ENCODE peak calls at places on chromosome 9, in five cellular contexts. One of them, this sample, is unnamed. For H3K27me3, the result is how much of the 10 kb centered on the place peaks cover.

GRCh38 chr9:87836951-87837715 is 45.5 kb upstream of the SPATA31E1 start:
- DNase-seq in bronchial epithelial cell: no peak
- DNase-seq in suprapubic skin: no peak
- DNase-seq in IMR-90: peak
- DNase-seq in MM.1S: no peak
- DNase-seq in this sample: no peak

GRCh38 chr9:37466037-37466709 is 923 bp upstream of the ZBTB5 start:
- DNase-seq in IMR-90: no peak
- DNase-seq in suprapubic skin: peak
- DNase-seq in bronchial epithelial cell: no peak
- DNase-seq in MM.1S: peak
- DNase-seq in this sample: peak

GRCh38 chr9:121618504-121618903 is 32.9 kb upstream of the DAB2IP start:
- DNase-seq in IMR-90: no peak
- DNase-seq in bronchial epithelial cell: no peak
- DNase-seq in MM.1S: no peak
- DNase-seq in suprapubic skin: no peak
- DNase-seq in this sample: no peak

GRCh38 chr9:35114921-35115341 is 731 bp downstream of the ATOSB start:
- DNase-seq in MM.1S: peak
- DNase-seq in IMR-90: no peak
- DNase-seq in suprapubic skin: peak
- DNase-seq in bronchial epithelial cell: peak
- DNase-seq in this sample: peak

GRCh38 chr9:133949486-133950061 is 42.5 kb downstream of the VAV2 start:
- DNase-seq in MM.1S: no peak
- DNase-seq in bronchial epithelial cell: no peak
- DNase-seq in IMR-90: no peak
- DNase-seq in suprapubic skin: no peak
- DNase-seq in this sample: no peak

GRCh38 chr9:5850735-5851122 is 17.8 kb upstream of the ERMP1 start:
- DNase-seq in MM.1S: no peak
- DNase-seq in suprapubic skin: no peak
- DNase-seq in IMR-90: no peak
- DNase-seq in bronchial epithelial cell: peak
- DNase-seq in this sample: no peak

GRCh38 chr9:128628471-128629048 is 28.1 kb downstream of the DYNC2I2 start:
- DNase-seq in IMR-90: no peak
- DNase-seq in bronchial epithelial cell: no peak
- DNase-seq in MM.1S: no peak
- DNase-seq in suprapubic skin: no peak
- DNase-seq in this sample: peak

GRCh38 chr9:6598249-6598725 is 47.2 kb downstream of the GLDC start:
- DNase-seq in MM.1S: peak
- DNase-seq in suprapubic skin: no peak
- DNase-seq in IMR-90: peak
- DNase-seq in bronchial epithelial cell: peak
- DNase-seq in this sample: no peak

GRCh38 chr9:77023726-77024125 is 4.3 kb downstream of the FOXB2 start:
- DNase-seq in IMR-90: no peak
- DNase-seq in suprapubic skin: no peak
- DNase-seq in bronchial epithelial cell: no peak
- DNase-seq in MM.1S: no peak
- DNase-seq in this sample: no peak

GRCh38 chr9:115132648-115133047 is 14.7 kb upstream of the TNC start:
- DNase-seq in MM.1S: no peak
- DNase-seq in IMR-90: peak
- DNase-seq in bronchial epithelial cell: no peak
- DNase-seq in suprapubic skin: no peak
- DNase-seq in this sample: no peak

GRCh38 chr9:88733651-88734470 is 198.9 kb downstream of the NXNL2 start:
- DNase-seq in suprapubic skin: no peak
- DNase-seq in bronchial epithelial cell: peak
- DNase-seq in IMR-90: peak
- DNase-seq in MM.1S: no peak
- DNase-seq in this sample: no peak

GRCh38 chr9:123232332-123232731 is 36.1 kb downstream of the STRBP start:
- DNase-seq in suprapubic skin: no peak
- DNase-seq in IMR-90: no peak
- DNase-seq in bronchial epithelial cell: no peak
- DNase-seq in MM.1S: no peak
- DNase-seq in this sample: no peak

GRCh38 chr9:101738566-101739183 is at the start of gene GRIN3A:
- DNase-seq in IMR-90: no peak
- DNase-seq in MM.1S: no peak
- DNase-seq in bronchial epithelial cell: no peak
- DNase-seq in suprapubic skin: no peak
- DNase-seq in this sample: peak

GRCh38 chr9:121399883-121400607 is 30.0 kb upstream of the STOM start:
- DNase-seq in suprapubic skin: no peak
- DNase-seq in IMR-90: peak
- DNase-seq in MM.1S: peak
- DNase-seq in bronchial epithelial cell: peak
- DNase-seq in this sample: no peak

GRCh38 chr9:127877566-127877998 is at the start of gene AK1:
- DNase-seq in suprapubic skin: peak
- DNase-seq in bronchial epithelial cell: no peak
- DNase-seq in IMR-90: peak
- DNase-seq in MM.1S: no peak
- DNase-seq in this sample: peak

GRCh38 chr9:105043370-105043936 is 115.5 kb upstream of the ABCA1 start:
- DNase-seq in MM.1S: no peak
- DNase-seq in suprapubic skin: no peak
- DNase-seq in bronchial epithelial cell: no peak
- DNase-seq in IMR-90: no peak
- DNase-seq in this sample: no peak

GRCh38 chr9:86512929-86513328 is 158.7 kb upstream of the TUT7 start:
- DNase-seq in bronchial epithelial cell: no peak
- DNase-seq in suprapubic skin: no peak
- DNase-seq in MM.1S: no peak
- DNase-seq in IMR-90: peak
- DNase-seq in this sample: no peak

GRCh38 chr9:129886226-129887174 is 51.2 kb downstream of the USP20 start:
- DNase-seq in bronchial epithelial cell: no peak
- DNase-seq in IMR-90: no peak
- DNase-seq in MM.1S: peak
- DNase-seq in suprapubic skin: no peak
- DNase-seq in this sample: no peak

GRCh38 chr9:133342083-133342406 is 5.9 kb downstream of the MED22 start:
- DNase-seq in IMR-90: no peak
- DNase-seq in MM.1S: no peak
- DNase-seq in bronchial epithelial cell: no peak
- DNase-seq in suprapubic skin: no peak
- DNase-seq in this sample: no peak

GRCh38 chr9:36598281-36598680 is 25.6 kb downstream of the MELK start:
- DNase-seq in IMR-90: peak
- DNase-seq in MM.1S: no peak
- DNase-seq in bronchial epithelial cell: no peak
- DNase-seq in suprapubic skin: no peak
- DNase-seq in this sample: no peak

GRCh38 chr9:114386886-114387677 is 700 bp downstream of the AKNA start:
- DNase-seq in IMR-90: peak
- DNase-seq in bronchial epithelial cell: no peak
- DNase-seq in MM.1S: peak
- DNase-seq in suprapubic skin: peak
- DNase-seq in this sample: peak

GRCh38 chr9:119768266-119768665 is 399.0 kb upstream of the BRINP1 start:
- DNase-seq in MM.1S: no peak
- DNase-seq in suprapubic skin: no peak
- DNase-seq in IMR-90: no peak
- DNase-seq in bronchial epithelial cell: no peak
- DNase-seq in this sample: no peak

GRCh38 chr9:86550411-86550810 is 196.2 kb upstream of the TUT7 start:
- DNase-seq in bronchial epithelial cell: no peak
- DNase-seq in IMR-90: no peak
- DNase-seq in MM.1S: no peak
- DNase-seq in suprapubic skin: no peak
- DNase-seq in this sample: no peak

GRCh38 chr9:85401998-85402397 is 339.8 kb downstream of the AGTPBP1 start:
- DNase-seq in IMR-90: no peak
- DNase-seq in MM.1S: no peak
- DNase-seq in suprapubic skin: no peak
- DNase-seq in bronchial epithelial cell: peak
- DNase-seq in this sample: no peak

GRCh38 chr9:117403403-117403811 is 11.4 kb downstream of the ASTN2 start:
- DNase-seq in suprapubic skin: no peak
- DNase-seq in IMR-90: no peak
- DNase-seq in MM.1S: no peak
- DNase-seq in bronchial epithelial cell: no peak
- DNase-seq in this sample: no peak

GRCh38 chr9:117407436-117408022 is 7.3 kb downstream of the ASTN2 start:
- DNase-seq in MM.1S: no peak
- DNase-seq in IMR-90: no peak
- DNase-seq in bronchial epithelial cell: no peak
- DNase-seq in suprapubic skin: no peak
- DNase-seq in this sample: no peak

GRCh38 chr9:117400131-117400530 is 14.7 kb downstream of the ASTN2 start:
- DNase-seq in bronchial epithelial cell: peak
- DNase-seq in MM.1S: no peak
- DNase-seq in IMR-90: no peak
- DNase-seq in suprapubic skin: no peak
- DNase-seq in this sample: no peak

GRCh38 chr9:117405950-117406705 is 8.7 kb downstream of the ASTN2 start:
- DNase-seq in IMR-90: no peak
- DNase-seq in MM.1S: no peak
- DNase-seq in bronchial epithelial cell: no peak
- DNase-seq in suprapubic skin: no peak
- DNase-seq in this sample: no peak

DNA sequence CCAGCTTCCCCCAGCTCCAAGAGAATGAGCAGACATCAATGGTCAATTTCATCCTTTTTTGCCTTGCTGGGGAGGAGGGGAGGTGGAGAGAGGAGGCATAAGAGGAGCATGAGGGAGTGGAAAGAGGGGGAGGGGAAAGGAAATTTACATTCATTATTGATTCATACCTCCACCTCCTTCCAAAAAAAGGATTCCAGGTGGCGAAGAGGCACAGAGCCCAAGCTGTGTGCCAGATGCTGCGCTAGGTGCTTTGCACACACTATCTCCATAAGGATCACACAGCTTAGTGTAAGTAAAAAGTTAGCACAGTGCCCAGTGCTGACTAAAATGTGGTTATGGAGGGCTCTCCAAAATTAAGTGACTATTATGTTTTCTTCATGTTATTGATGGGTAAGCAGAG is 11.0 kb downstream of the ASTN2 start:
- DNase-seq in IMR-90: no peak
- DNase-seq in suprapubic skin: no peak
- DNase-seq in bronchial epithelial cell: no peak
- DNase-seq in MM.1S: no peak
- DNase-seq in this sample: no peak
- H3K27me3 ChIP-seq in IMR-90: under half
- H3K27me3 ChIP-seq in suprapubic skin: under half
- H3K27me3 ChIP-seq in bronchial epithelial cell: under half
- H3K27me3 ChIP-seq in MM.1S: under half
- H3K27me3 ChIP-seq in this sample: under half

GRCh38 chr9:109497193-109498165 is 628 bp downstream of the PTPN3 start:
- DNase-seq in MM.1S: no peak
- DNase-seq in bronchial epithelial cell: peak
- DNase-seq in suprapubic skin: no peak
- DNase-seq in IMR-90: no peak
- DNase-seq in this sample: no peak

GRCh38 chr9:109500421-109500974 is 2.4 kb upstream of the PTPN3 start:
- DNase-seq in MM.1S: no peak
- DNase-seq in IMR-90: no peak
- DNase-seq in bronchial epithelial cell: peak
- DNase-seq in suprapubic skin: no peak
- DNase-seq in this sample: no peak

GRCh38 chr9:109499631-109500120 is 1.6 kb upstream of the PTPN3 start:
- DNase-seq in IMR-90: no peak
- DNase-seq in bronchial epithelial cell: no peak
- DNase-seq in MM.1S: no peak
- DNase-seq in suprapubic skin: peak
- DNase-seq in this sample: no peak

GRCh38 chr9:109499061-109499630 is 1.0 kb upstream of the PTPN3 start:
- DNase-seq in MM.1S: no peak
- DNase-seq in suprapubic skin: no peak
- DNase-seq in bronchial epithelial cell: no peak
- DNase-seq in IMR-90: no peak
- DNase-seq in this sample: no peak

GRCh38 chr9:109498195-109499060 is at the start of gene PTPN3:
- DNase-seq in MM.1S: peak
- DNase-seq in IMR-90: no peak
- DNase-seq in suprapubic skin: no peak
- DNase-seq in bronchial epithelial cell: peak
- DNase-seq in this sample: no peak
- H3K27me3 ChIP-seq in MM.1S: under half
- H3K27me3 ChIP-seq in IMR-90: half or more
- H3K27me3 ChIP-seq in suprapubic skin: under half
- H3K27me3 ChIP-seq in bronchial epithelial cell: under half
- H3K27me3 ChIP-seq in this sample: under half

GRCh38 chr9:126534431-126535186 is 79.1 kb upstream of the LMX1B start:
- DNase-seq in IMR-90: no peak
- DNase-seq in suprapubic skin: no peak
- DNase-seq in bronchial epithelial cell: no peak
- DNase-seq in MM.1S: no peak
- DNase-seq in this sample: no peak
- H3K27me3 ChIP-seq in IMR-90: half or more
- H3K27me3 ChIP-seq in suprapubic skin: under half
- H3K27me3 ChIP-seq in bronchial epithelial cell: under half
- H3K27me3 ChIP-seq in MM.1S: half or more
- H3K27me3 ChIP-seq in this sample: under half

DNA sequence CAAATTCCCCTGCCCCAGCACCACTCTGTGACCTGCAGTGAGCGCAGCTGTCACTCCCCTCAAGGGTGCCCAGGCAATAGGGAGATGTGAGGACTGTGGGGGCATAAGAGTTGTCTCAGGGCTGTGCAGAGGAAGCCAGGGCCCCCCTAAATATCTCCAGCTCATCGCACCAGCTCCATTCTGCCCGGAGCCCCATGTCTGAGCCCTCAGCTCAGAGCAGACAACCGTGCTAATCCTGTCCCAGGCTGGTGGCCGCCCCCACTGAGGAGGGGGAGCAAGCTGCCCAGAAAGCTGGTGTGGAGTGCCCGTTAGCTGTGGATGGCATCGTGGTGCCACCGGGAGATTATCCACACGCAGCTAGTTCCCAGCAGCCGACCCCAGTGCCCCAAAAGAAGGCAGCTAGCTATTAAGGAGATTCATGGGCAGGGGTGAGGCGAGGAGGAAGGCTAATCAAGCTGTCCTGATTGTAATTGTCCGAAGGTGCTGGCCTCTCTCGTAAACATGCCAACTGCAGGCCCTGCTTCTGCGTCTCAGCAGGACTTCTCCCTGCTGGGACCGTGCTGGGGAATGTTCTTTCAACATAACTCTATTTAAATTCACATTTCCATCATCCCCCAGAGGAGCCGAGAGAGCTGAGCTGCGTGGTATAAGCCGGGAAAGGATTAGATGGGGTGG is 17.0 kb upstream of the FIBCD1 start:
- DNase-seq in IMR-90: no peak
- DNase-seq in MM.1S: no peak
- DNase-seq in bronchial epithelial cell: no peak
- DNase-seq in suprapubic skin: no peak
- DNase-seq in this sample: no peak
- H3K27me3 ChIP-seq in IMR-90: under half
- H3K27me3 ChIP-seq in MM.1S: half or more
- H3K27me3 ChIP-seq in bronchial epithelial cell: under half
- H3K27me3 ChIP-seq in suprapubic skin: under half
- H3K27me3 ChIP-seq in this sample: under half

GRCh38 chr9:99834474-99834873 is 12.8 kb downstream of the NR4A3 start:
- DNase-seq in MM.1S: no peak
- DNase-seq in suprapubic skin: no peak
- DNase-seq in IMR-90: no peak
- DNase-seq in bronchial epithelial cell: no peak
- DNase-seq in this sample: no peak
- H3K27me3 ChIP-seq in MM.1S: under half
- H3K27me3 ChIP-seq in suprapubic skin: under half
- H3K27me3 ChIP-seq in IMR-90: under half
- H3K27me3 ChIP-seq in bronchial epithelial cell: under half
- H3K27me3 ChIP-seq in this sample: under half

This sample was measured in ovary.